ENCODE peak calls at places on chromosomes 5 and 9, in four cellular contexts. G is heart right ventricle, H is hepatocyte, X is colonic mucosa. W is an unnamed sample. For H3K36me3 and H3K4me1, the result is how much of the 10 kb centered on the place peaks cover.

GRCh38 chr9:119365291-119366027 is 3.8 kb downstream of the BRINP1 start:
- DNase-seq in X (no peak), H (peak), G (no peak), W (peak)

GRCh38 chr5:13034048-13034447 is 910.4 kb downstream of the DNAH5 start:
- DNase-seq in G (no peak), X (no peak), H (no peak), W (no peak)

GRCh38 chr5:22719842-22720241 is 133.3 kb downstream of the CDH12 start:
- DNase-seq in G (no peak), X (no peak), H (no peak), W (no peak)

GRCh38 chr5:76337949-76338589 is 65.0 kb upstream of the IQGAP2 start:
- DNase-seq in H (peak), X (peak), G (no peak), W (peak)

GRCh38 chr5:180343110-180343845 is 9.9 kb downstream of the GFPT2 start:
- DNase-seq in H (no peak), X (no peak), G (no peak), W (no peak)

GRCh38 chr5:119789411-119790117 is 160.2 kb downstream of the FAM170A start:
- DNase-seq in H (no peak), X (no peak), G (no peak), W (no peak)

GRCh38 chr9:123507992-123508391 is 152.0 kb downstream of the CRB2 start:
- DNase-seq in X (no peak), H (no peak), G (no peak), W (no peak)

GRCh38 chr5:138303365-138303764 is 28.2 kb downstream of the CDC25C start:
- DNase-seq in G (no peak), H (no peak), X (no peak), W (no peak)

GRCh38 chr5:89849819-89850515 is 559.6 kb downstream of the CETN3 start:
- DNase-seq in H (no peak), G (no peak), X (no peak), W (no peak)

GRCh38 chr9:8052991-8053390 is 253.4 kb upstream of the DMAC1 start:
- DNase-seq in G (no peak), H (no peak), X (no peak), W (no peak)

GRCh38 chr9:32841314-32841713 is 58.0 kb downstream of the TMEM215 start:
- DNase-seq in H (no peak), X (no peak), G (no peak), W (no peak)

GRCh38 chr5:180154821-180155220 is 54.2 kb downstream of the RASGEF1C start:
- DNase-seq in X (peak), G (no peak), H (peak), W (no peak)

GRCh38 chr9:34378376-34379060 is 1.8 kb upstream of the MYORG start:
- DNase-seq in H (no peak), X (no peak), G (no peak), W (no peak)

GRCh38 chr5:14917719-14918118 is 46.1 kb upstream of the ANKH start:
- DNase-seq in X (no peak), G (no peak), H (no peak), W (no peak)

GRCh38 chr9:115234094-115234493 is 116.1 kb upstream of the TNC start:
- DNase-seq in X (no peak), G (no peak), H (peak), W (no peak)

GRCh38 chr5:155651-156410 is 35.5 kb upstream of the LRRC14B start:
- DNase-seq in H (no peak), X (peak), G (no peak), W (no peak)

GRCh38 chr9:21831841-21832509 is 29.5 kb downstream of the MTAP start:
- DNase-seq in X (no peak), H (peak), G (no peak), W (no peak)

GRCh38 chr5:166507810-166508419 is 1783.5 kb upstream of the WWC1 start:
- DNase-seq in X (no peak), G (no peak), H (no peak), W (no peak)

GRCh38 chr5:179310439-179311090 is 34.7 kb downstream of the ADAMTS2 start:
- DNase-seq in X (no peak), H (no peak), G (peak), W (peak)

GRCh38 chr5:11329676-11330075 is 568.6 kb upstream of the DAP start:
- DNase-seq in H (no peak), X (no peak), G (no peak), W (no peak)

GRCh38 chr5:42989198-42989597 is 50.9 kb downstream of the ANXA2R start:
- DNase-seq in G (no peak), H (no peak), X (no peak), W (no peak)

GRCh38 chr9:70136632-70137031 is 93.0 kb downstream of the MAMDC2 start:
- DNase-seq in X (no peak), H (no peak), G (no peak), W (no peak)

GRCh38 chr5:151002250-151002649 is 18.1 kb upstream of the GPX3 start:
- DNase-seq in H (no peak), X (peak), G (no peak), W (no peak)

GRCh38 chr9:99044827-99045226 is 60.1 kb upstream of the TGFBR1 start:
- DNase-seq in H (no peak), X (no peak), G (no peak), W (no peak)

GRCh38 chr9:89448381-89448780 is 49.5 kb downstream of the SEMA4D start:
- DNase-seq in H (no peak), X (no peak), G (no peak), W (no peak)

GRCh38 chr9:89481161-89481915 is 16.6 kb downstream of the SEMA4D start:
- DNase-seq in X (no peak), H (no peak), G (no peak), W (no peak)

GRCh38 chr9:135101926-135102325 is 14.5 kb downstream of the OLFM1 start:
- DNase-seq in H (no peak), X (no peak), G (no peak), W (no peak)

GRCh38 chr9:114364123-114364522 is 23.7 kb downstream of the AKNA start:
- DNase-seq in G (no peak), H (no peak), X (no peak), W (no peak)

GRCh38 chr9:113621309-113621791 is 157.8 kb downstream of the RGS3 start:
- DNase-seq in G (peak), H (peak), X (no peak), W (no peak)

GRCh38 chr9:89477395-89477794 is 20.5 kb downstream of the SEMA4D start:
- DNase-seq in X (no peak), G (no peak), H (no peak), W (no peak)

GRCh38 chr5:169162407-169162806 is 138.5 kb downstream of the SLIT3 start:
- DNase-seq in X (no peak), G (no peak), H (no peak), W (no peak)

GRCh38 chr9:107637421-107638420 is 148.2 kb upstream of the KLF4 start:
- DNase-seq in X (peak), G (peak), H (peak), W (peak)

GRCh38 chr5:83955916-83956315 is 235.3 kb upstream of the HAPLN1 start:
- DNase-seq in H (no peak), G (no peak), X (no peak), W (no peak)

GRCh38 chr5:12861891-12862290 is 957.6 kb upstream of the CTNND2 start:
- DNase-seq in H (no peak), G (no peak), X (no peak), W (no peak)

GRCh38 chr5:37112383-37112991 is 136.7 kb downstream of the CPLANE1 start:
- DNase-seq in G (no peak), X (no peak), H (no peak), W (no peak)

GRCh38 chr5:69416180-69416579 is 1.3 kb downstream of the MARVELD2 start:
- DNase-seq in H (no peak), G (no peak), X (no peak), W (no peak)
- H3K4me3 ChIP-seq in H (peak), G (no peak), X (peak), W (no peak)

GRCh38 chr9:136467766-136468165 is 15.1 kb downstream of the SEC16A start:
- DNase-seq in X (no peak), G (no peak), H (no peak), W (no peak)

GRCh38 chr9:136466155-136466541 is 16.7 kb downstream of the SEC16A start:
- DNase-seq in X (no peak), H (no peak), G (no peak), W (no peak)

GRCh38 chr9:136463578-136463977 is 19.3 kb downstream of the SEC16A start:
- DNase-seq in H (no peak), G (no peak), X (no peak), W (no peak)

GRCh38 chr9:136464241-136464640 is 18.6 kb downstream of the SEC16A start:
- DNase-seq in G (no peak), X (no peak), H (no peak), W (no peak)

DNA sequence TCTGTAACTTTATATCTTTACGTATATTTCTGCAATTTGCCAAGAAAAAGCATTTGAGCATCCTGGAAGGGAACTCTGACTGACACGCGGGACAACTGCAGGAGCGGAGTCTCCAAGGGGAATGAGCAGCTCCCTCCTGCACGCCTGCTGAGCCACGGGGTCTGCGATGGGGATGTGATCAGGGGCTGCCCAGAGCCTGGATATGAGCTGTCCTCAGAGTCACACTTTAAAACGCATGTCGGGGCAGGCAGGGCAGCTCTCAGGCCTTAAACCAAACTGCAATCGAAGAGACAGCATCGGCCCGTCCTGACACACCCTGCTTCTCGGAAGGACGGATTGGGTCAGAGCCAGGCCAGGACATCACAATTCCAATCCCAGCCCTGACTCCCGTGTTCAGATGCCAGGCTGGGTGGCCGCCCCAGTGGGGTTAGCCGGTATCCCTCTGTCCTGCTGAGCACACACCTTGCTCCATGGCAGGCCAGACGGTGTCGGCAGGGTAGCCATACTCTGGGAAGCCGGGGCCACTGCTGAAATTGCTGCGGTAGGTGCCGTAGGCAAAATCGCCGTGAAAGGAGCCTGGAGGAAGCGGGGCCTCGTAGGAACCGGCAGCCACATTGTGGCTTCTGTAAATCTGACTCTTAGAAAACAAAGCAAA is 17.2 kb downstream of the SEC16A start:
- DNase-seq in H (no peak), X (no peak), G (no peak), W (no peak)
- H3K36me3 ChIP-seq in H (under half), X (under half), G (half or more), W (half or more)

DNA sequence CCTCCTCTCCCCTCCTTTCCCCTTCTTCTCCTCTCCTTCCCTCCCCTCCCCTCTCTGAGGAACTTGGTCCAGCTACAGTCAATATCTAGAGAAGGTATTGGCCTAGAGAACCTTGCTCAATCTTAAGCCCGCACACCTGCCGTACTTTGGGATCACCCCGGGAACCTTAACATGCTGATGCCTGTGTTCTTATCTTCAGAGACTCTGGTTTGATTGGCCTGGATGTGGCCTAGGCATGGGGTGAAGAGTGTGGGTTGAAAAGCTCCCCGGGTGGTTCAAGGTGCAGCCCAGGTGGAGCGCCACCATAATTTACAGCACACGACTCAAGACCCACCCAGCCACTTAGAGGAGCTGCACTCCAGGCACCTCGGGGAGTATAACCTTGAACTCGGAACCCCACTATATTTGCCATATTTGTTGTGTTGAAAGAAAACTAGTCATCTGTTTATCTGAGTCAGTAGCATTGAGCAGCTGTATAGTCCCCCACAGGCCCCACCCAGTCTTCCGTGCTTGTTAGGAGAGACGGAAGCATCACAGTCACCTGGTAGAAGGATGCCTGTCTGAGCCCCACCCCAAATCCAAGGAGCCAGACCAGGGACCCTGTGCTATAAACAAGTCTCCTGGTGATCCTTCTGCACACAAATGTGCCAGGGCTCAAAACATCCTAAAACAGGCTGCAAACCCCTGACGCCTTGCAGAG is 14.4 kb upstream of the PHF19 start:
- DNase-seq in G (no peak), H (no peak), X (no peak), W (no peak)
- H3K4me1 ChIP-seq in G (under half), H (under half), X (under half), W (under half)

DNA sequence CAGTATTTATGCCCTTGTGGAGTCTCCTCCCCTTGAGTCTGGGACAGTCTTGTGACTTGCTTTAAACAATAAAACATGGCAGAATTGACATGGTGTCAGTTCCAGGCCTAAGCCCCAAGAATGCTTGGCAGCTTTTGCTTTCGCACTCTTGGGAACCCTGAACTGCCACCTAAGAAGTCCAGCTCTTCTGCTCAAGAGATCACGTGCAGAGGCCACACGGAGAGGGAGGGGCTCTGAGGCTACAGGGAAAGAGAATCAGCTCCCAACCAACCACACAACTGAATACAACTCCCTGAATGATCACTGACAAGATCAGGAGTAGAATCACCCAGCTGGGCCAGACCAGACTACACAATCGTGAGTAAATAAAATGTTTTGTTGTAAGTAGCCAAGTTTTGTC is 97.6 kb downstream of the MED27 start:
- DNase-seq in G (no peak), H (no peak), X (no peak), W (no peak)
- H3K4me3 ChIP-seq in G (no peak), H (no peak), X (no peak), W (no peak)

DNA sequence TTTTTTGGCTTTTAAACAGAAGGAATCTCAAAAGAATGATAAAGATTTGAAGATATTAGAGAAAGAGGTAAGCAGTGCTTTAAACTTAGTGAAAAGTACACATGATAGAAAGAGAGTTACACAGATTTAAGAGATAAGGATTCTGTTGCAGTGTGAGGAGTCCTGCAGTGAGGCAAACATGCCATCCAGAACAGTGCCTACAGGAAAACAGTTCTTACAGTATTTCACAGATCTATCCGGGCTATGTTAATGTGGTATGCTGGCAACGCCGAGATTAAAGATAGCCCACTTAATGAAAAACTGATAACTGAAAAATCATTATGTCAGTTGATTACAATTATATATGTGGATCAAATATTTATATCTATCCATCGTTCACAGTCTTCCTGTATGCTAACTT is 7.2 kb downstream of the HMMR start:
- DNase-seq in X (no peak), H (no peak), G (no peak), W (no peak)
- H3K36me3 ChIP-seq in X (under half), H (under half), G (under half), W (under half)

DNA sequence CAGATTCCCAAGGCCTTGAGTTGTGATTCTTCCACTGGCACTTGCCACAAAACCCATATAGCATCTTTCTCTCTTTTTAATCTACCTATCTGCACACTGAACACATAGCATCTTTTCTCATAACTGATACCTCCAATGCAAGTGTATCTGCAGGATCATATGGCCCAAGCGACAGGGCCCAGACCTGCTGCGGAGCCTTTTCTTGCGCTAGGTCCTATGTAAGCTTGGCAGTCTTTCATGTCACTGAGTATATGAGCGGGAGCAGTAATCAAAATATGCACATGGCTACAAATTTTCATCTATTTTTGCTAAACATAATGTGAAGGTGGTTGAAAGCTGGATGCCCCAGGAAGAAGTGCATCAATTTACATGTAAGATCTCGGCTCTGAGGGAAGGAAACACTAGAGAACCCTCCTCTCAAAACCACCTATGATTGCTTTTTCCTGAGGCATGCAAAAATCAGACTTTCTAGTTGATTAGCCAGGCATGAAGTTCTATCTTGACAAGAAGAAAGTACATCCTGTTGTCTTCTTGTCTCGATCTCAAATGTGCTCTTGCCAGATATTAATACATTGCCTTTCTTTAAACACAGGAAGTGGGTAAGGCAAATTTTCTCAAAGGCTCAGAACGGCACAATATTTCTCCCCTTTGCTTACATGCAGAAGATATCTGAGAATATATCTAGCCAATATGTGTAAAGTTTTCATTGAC is 26.9 kb upstream of the CEMIP2 start:
- DNase-seq in X (no peak), G (no peak), H (no peak), W (no peak)
- H3K4me1 ChIP-seq in X (under half), G (under half), H (under half), W (under half)

DNA sequence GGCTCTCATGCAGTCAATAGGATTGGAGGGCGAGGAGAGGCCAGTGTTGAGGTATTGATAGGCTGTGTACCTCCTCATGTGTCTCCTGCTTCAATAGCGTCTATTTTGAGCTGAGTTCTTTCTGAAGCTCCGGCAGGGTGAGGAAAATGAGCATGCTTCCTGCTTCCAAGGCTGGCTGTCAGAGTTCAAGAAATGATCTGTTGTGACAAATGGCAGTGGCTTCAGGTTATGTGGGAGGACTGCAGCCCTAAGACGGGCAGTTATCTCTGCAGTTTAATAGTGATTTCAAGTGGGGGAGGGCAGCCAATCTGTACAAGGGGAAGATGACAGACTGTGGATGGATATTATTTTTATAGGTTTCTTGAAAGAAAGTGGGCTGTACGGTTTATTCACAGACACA is 54.0 kb upstream of the CXCL14 start:
- DNase-seq in G (no peak), X (peak), H (no peak), W (no peak)
- H3K4me3 ChIP-seq in G (no peak), X (no peak), H (no peak), W (no peak)